ENCODE peak calls at places on chromosomes 11 and 22, in six cellular contexts. U is neuronal stem cell, F is mesendoderm, S is mesenchymal stem cell, B is IMR-90, V is H9. X is an unnamed sample.

GRCh38 chr11:125772834-125773505 is 5.7 kb downstream of the PATE2 start:
- DNase-seq in S (no peak), F (no peak), V (no peak), U (no peak), B (peak), X (no peak)

GRCh38 chr22:17896552-17896951 is 122.3 kb upstream of the BID start:
- DNase-seq in V (peak), B (peak), F (peak), U (no peak), S (no peak), X (no peak)

GRCh38 chr22:45240137-45240809 is 421 bp downstream of the KIAA0930 start:
- DNase-seq in F (peak), V (no peak), U (no peak), B (no peak), S (peak), X (no peak)

GRCh38 chr11:130911306-130911705 is 5.0 kb downstream of the SNX19 start:
- DNase-seq in U (no peak), S (no peak), B (no peak), V (no peak), F (no peak), X (no peak)

GRCh38 chr11:61888043-61888442 is 3.3 kb downstream of the FADS3 start:
- DNase-seq in F (peak), V (no peak), U (no peak), S (peak), B (peak), X (no peak)

GRCh38 chr11:79077684-79078379 is 363.0 kb downstream of the TENM4 start:
- DNase-seq in U (no peak), S (no peak), V (no peak), B (no peak), F (no peak), X (no peak)

GRCh38 chr11:60921777-60922335 is 2.4 kb upstream of the TMEM132A start:
- DNase-seq in S (no peak), B (no peak), U (no peak), V (no peak), F (no peak), X (no peak)

GRCh38 chr11:438101-438844 is 3.5 kb downstream of the ANO9 start:
- DNase-seq in V (no peak), U (no peak), S (no peak), F (no peak), B (no peak), X (no peak)

GRCh38 chr22:31870890-31871289 is 73.4 kb upstream of the YWHAH start:
- DNase-seq in F (no peak), V (no peak), S (peak), U (no peak), B (peak), X (no peak)

GRCh38 chr11:88813233-88813915 is 252.4 kb downstream of the GRM5 start:
- DNase-seq in F (no peak), U (no peak), S (no peak), V (no peak), B (no peak), X (no peak)

GRCh38 chr11:74636633-74637184 is 44.3 kb downstream of the POLD3 start:
- DNase-seq in S (peak), U (no peak), V (no peak), B (peak), F (no peak), X (no peak)

GRCh38 chr11:12674571-12674935 is 332 bp downstream of the TEAD1 start:
- DNase-seq in U (no peak), S (no peak), B (no peak), V (no peak), F (no peak), X (no peak)

GRCh38 chr11:73342633-73343032 is 33.6 kb upstream of the RELT start:
- DNase-seq in S (no peak), F (no peak), U (no peak), B (no peak), V (peak), X (no peak)

GRCh38 chr11:104795511-104796213 is 102.6 kb downstream of the CASP12 start:
- DNase-seq in F (no peak), V (no peak), B (no peak), U (no peak), S (no peak), X (no peak)

GRCh38 chr11:2885017-2885675 is 429 bp downstream of the CDKN1C start:
- DNase-seq in B (peak), V (no peak), F (peak), U (no peak), S (peak), X (no peak)

GRCh38 chr11:77471520-77472234 is 2.2 kb downstream of the PAK1 start:
- DNase-seq in F (peak), U (no peak), B (no peak), V (no peak), S (no peak), X (no peak)

GRCh38 chr22:20750461-20751184 is 23.3 kb upstream of the SERPIND1 start:
- DNase-seq in B (peak), F (no peak), S (peak), V (no peak), U (no peak), X (no peak)

GRCh38 chr11:74070713-74071506 is 62.0 kb upstream of the UCP3 start:
- DNase-seq in F (no peak), U (no peak), S (no peak), B (no peak), V (no peak), X (no peak)

GRCh38 chr11:69144316-69144715 is 11.4 kb upstream of the SMIM38 start:
- DNase-seq in B (peak), U (no peak), F (no peak), S (no peak), V (no peak), X (no peak)

DNA sequence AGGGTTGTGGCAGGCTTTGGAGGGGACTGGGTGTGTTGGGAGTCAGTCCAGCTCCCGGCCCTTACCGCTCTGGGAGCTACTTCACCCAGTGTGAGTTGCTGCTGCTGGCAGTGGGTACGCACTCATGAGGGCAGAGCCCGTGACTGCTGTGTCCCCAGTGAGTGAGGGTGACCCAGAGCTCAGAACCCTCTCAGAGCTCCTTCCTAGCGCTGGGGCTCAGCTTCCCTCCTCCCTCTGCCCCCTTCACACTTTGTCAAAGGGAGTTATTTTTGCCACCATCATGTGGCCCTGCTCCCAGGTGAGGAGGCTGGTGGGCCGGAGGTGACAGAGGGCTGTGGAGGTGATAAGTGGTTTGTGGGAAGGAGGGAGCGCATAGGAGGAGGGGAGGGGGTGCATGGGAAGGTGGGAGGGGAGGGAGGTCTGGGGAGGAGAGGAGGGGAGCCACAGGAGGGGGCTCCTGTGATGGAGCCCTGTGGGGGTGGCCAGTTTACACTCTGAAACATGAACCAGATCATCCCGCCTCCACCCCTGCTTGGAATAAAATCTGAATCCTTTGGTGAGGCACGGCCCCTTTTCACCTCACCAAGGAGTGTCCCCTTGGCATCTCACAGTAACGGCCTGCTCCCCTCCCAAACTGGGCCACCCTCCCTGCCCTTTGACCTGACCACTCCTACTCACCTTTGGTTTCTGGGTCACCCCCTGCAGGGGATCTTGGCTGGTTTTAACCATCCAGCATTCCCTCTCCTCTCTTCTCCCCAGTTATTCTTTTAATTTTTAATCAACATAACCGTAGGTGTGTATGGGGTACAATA is 9.9 kb downstream of the NDUFV1 start:
- DNase-seq in F (peak), V (peak), S (no peak), B (no peak), U (no peak), X (no peak)
- H2BK120ac ChIP-seq in F (no peak), V (no peak), S (no peak), B (no peak), U (peak), X (no peak)

GRCh38 chr11:115890500-115890899 is 386.3 kb upstream of the CADM1 start:
- DNase-seq in F (no peak), S (no peak), U (no peak), B (no peak), V (no peak), X (no peak)
- H2BK120ac ChIP-seq in F (no peak), S (no peak), U (no peak), B (no peak), V (no peak), X (no peak)

GRCh38 chr11:111512296-111513239 is at the start of gene BTG4:
- DNase-seq in V (peak), S (peak), B (no peak), U (no peak), F (peak), X (peak)

GRCh38 chr11:111513240-111513605 is 1.0 kb upstream of the BTG4 start:
- DNase-seq in V (no peak), S (no peak), F (no peak), U (no peak), B (no peak), X (no peak)

GRCh38 chr11:111514216-111515031 is at the start of gene HOATZ:
- DNase-seq in F (peak), V (peak), S (peak), U (peak), B (no peak), X (peak)

GRCh38 chr11:111515591-111515990 is 1.0 kb downstream of the HOATZ start:
- DNase-seq in U (no peak), B (no peak), F (peak), V (no peak), S (no peak), X (no peak)

GRCh38 chr11:111510311-111510710 is 1.9 kb downstream of the BTG4 start:
- DNase-seq in U (no peak), B (peak), F (no peak), V (no peak), S (no peak), X (no peak)
- H2BK120ac ChIP-seq in U (no peak), B (peak), F (peak), V (no peak), S (no peak), X (peak)

GRCh38 chr22:29883045-29883830 is at the start of gene MTMR3:
- DNase-seq in B (peak), F (peak), U (peak), V (peak), S (peak), X (peak)
- H2BK120ac ChIP-seq in B (peak), F (no peak), U (no peak), V (no peak), S (peak), X (no peak)

DNA sequence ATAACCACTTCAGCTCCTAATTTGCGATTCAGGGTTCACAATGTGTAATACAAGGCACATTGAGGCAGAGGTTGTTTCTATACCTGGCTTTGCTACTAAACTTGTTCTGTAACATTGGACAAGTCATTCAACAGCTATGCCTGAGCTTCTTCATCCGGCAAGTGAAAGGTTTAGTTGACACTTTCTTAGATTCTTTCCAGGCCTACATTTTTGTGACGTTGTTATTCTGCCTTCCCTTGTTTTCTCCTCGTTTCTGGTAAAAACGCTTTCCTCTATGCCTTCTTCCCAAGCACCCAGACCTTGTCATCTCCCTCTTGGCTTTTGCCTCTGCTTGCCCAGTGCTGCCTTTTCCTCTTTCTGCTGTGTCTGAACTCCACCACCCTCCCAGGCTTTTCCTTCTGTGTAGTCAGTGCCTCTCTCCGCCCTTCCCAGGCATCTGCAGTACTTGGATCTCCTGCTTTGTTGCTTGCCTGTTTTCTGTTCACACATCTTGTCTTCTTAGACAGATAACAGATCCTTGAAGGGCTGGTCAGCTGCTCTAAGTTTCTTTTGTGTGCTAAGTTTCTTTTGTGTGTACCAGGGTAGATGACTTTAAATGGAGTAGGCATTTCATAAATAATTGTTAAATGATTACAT is 1.4 kb upstream of the AMOTL1 start:
- DNase-seq in F (peak), S (peak), B (no peak), V (no peak), U (no peak), X (no peak)
- H2BK120ac ChIP-seq in F (peak), S (peak), B (peak), V (no peak), U (no peak), X (no peak)

X was measured in H1.